ENCODE peak calls at places on chromosomes 1 and 21, in six cellular contexts. W, H, S, J, F and D are unnamed samples.

GRCh38 chr1:32349211-32349708 is 13.0 kb downstream of the FAM229A start:
- DNase-seq in W (no peak), H (peak), S (no peak), J (no peak), F (peak), D (peak)

GRCh38 chr1:36968730-36969129 is 65.6 kb downstream of the GRIK3 start:
- DNase-seq in W (no peak), H (no peak), S (peak), J (no peak), F (no peak), D (no peak)

GRCh38 chr1:201779351-201779880 is 49.5 kb upstream of the IPO9 start:
- DNase-seq in W (no peak), H (no peak), S (no peak), J (no peak), F (no peak), D (no peak)

GRCh38 chr1:111769517-111770146 is 13.9 kb downstream of the DDX20 start:
- DNase-seq in W (no peak), H (peak), S (no peak), J (peak), F (no peak), D (peak)

GRCh38 chr1:113672491-113672890 is 86.8 kb downstream of the PHTF1 start:
- DNase-seq in W (no peak), H (no peak), S (no peak), J (no peak), F (no peak), D (no peak)

GRCh38 chr1:167697667-167698141 is 24.1 kb upstream of the MPZL1 start:
- DNase-seq in W (no peak), H (no peak), S (no peak), J (no peak), F (peak), D (no peak)

GRCh38 chr21:46661211-46661625 is 25.7 kb downstream of the PRMT2 start:
- DNase-seq in W (no peak), H (peak), S (peak), J (peak), F (no peak), D (peak)

GRCh38 chr1:234212764-234213406 is 160.4 kb upstream of the COA6 start:
- DNase-seq in W (no peak), H (no peak), S (peak), J (peak), F (no peak), D (peak)

GRCh38 chr1:33429846-33430750 is 797 bp downstream of the PHC2 start:
- DNase-seq in W (no peak), H (no peak), S (no peak), J (no peak), F (no peak), D (no peak)

GRCh38 chr1:94951509-94952208 is 24.7 kb upstream of the CNN3 start:
- DNase-seq in W (no peak), H (no peak), S (no peak), J (no peak), F (no peak), D (no peak)

GRCh38 chr1:171740987-171741871 is 636 bp downstream of the VAMP4 start:
- DNase-seq in W (peak), H (no peak), S (peak), J (peak), F (peak), D (no peak)

GRCh38 chr1:104468282-104468681 is 718.6 kb downstream of the AMY1C start:
- DNase-seq in W (no peak), H (no peak), S (no peak), J (no peak), F (no peak), D (no peak)

GRCh38 chr21:36709868-36710728 is 11.2 kb downstream of the SIM2 start:
- DNase-seq in W (no peak), H (no peak), S (no peak), J (no peak), F (no peak), D (no peak)

GRCh38 chr1:245401881-245402598 is 247.3 kb downstream of the KIF26B start:
- DNase-seq in W (no peak), H (no peak), S (no peak), J (no peak), F (no peak), D (no peak)

GRCh38 chr1:207315435-207315834 is 6.0 kb upstream of the CD55 start:
- DNase-seq in W (no peak), H (no peak), S (no peak), J (no peak), F (no peak), D (no peak)

GRCh38 chr1:86104606-86105532 is 51.7 kb downstream of the COL24A1 start:
- DNase-seq in W (no peak), H (no peak), S (no peak), J (no peak), F (no peak), D (no peak)

GRCh38 chr1:15578921-15579682 is 5.7 kb downstream of the AGMAT start:
- DNase-seq in W (no peak), H (no peak), S (no peak), J (no peak), F (no peak), D (no peak)

GRCh38 chr1:232978091-232978634 is 27.8 kb downstream of the NTPCR start:
- DNase-seq in W (no peak), H (no peak), S (no peak), J (no peak), F (no peak), D (no peak)

GRCh38 chr1:108691128-108691885 is 803 bp upstream of the PRPF38B start:
- DNase-seq in W (no peak), H (no peak), S (no peak), J (no peak), F (no peak), D (no peak)

GRCh38 chr21:45845063-45845789 is 136.3 kb upstream of the COL6A1 start:
- DNase-seq in W (no peak), H (no peak), S (no peak), J (no peak), F (no peak), D (no peak)

GRCh38 chr1:31295874-31296485 is 608 bp downstream of the SNRNP40 start:
- DNase-seq in W (no peak), H (no peak), S (no peak), J (no peak), F (no peak), D (no peak)

GRCh38 chr1:234176000-234176399 is 197.3 kb upstream of the COA6 start:
- DNase-seq in W (no peak), H (no peak), S (no peak), J (no peak), F (no peak), D (no peak)

GRCh38 chr1:204975568-204976235 is 67.3 kb upstream of the CNTN2 start:
- DNase-seq in W (no peak), H (no peak), S (peak), J (peak), F (no peak), D (peak)

GRCh38 chr1:218557731-218558130 is 212.6 kb downstream of the TGFB2 start:
- DNase-seq in W (no peak), H (no peak), S (peak), J (no peak), F (no peak), D (peak)

GRCh38 chr1:85313888-85314696 is 37.7 kb upstream of the BCL10 start:
- DNase-seq in W (no peak), H (peak), S (no peak), J (no peak), F (peak), D (peak)

GRCh38 chr1:162905174-162905573 is 44.2 kb upstream of the CCDC190 start:
- DNase-seq in W (no peak), H (no peak), S (no peak), J (no peak), F (no peak), D (no peak)

GRCh38 chr1:20187103-20187812 is 940 bp upstream of the PLA2G2C start:
- DNase-seq in W (no peak), H (no peak), S (no peak), J (no peak), F (peak), D (no peak)

GRCh38 chr1:37741130-37741529 is 23.8 kb downstream of the EPHA10 start:
- DNase-seq in W (no peak), H (no peak), S (no peak), J (no peak), F (no peak), D (no peak)

GRCh38 chr1:159197767-159198557 is 6.7 kb upstream of the ACKR1 start:
- DNase-seq in W (no peak), H (peak), S (peak), J (peak), F (peak), D (peak)

GRCh38 chr1:48039088-48040049 is 42.2 kb upstream of the TRABD2B start:
- DNase-seq in W (no peak), H (no peak), S (no peak), J (no peak), F (no peak), D (no peak)

GRCh38 chr1:167695150-167695549 is 26.6 kb upstream of the MPZL1 start:
- DNase-seq in W (no peak), H (no peak), S (no peak), J (no peak), F (no peak), D (no peak)

GRCh38 chr1:239337776-239338435 is 48.5 kb upstream of the CHRM3 start:
- DNase-seq in W (no peak), H (no peak), S (no peak), J (no peak), F (no peak), D (no peak)

GRCh38 chr1:36520771-36521420 is 38.2 kb upstream of the CSF3R start:
- DNase-seq in W (no peak), H (no peak), S (no peak), J (no peak), F (no peak), D (no peak)

GRCh38 chr1:211484738-211485479 is 7.1 kb downstream of the RD3 start:
- DNase-seq in W (no peak), H (no peak), S (no peak), J (no peak), F (no peak), D (no peak)

GRCh38 chr1:15272009-15272781 is 25.2 kb downstream of the FHAD1 start:
- DNase-seq in W (no peak), H (peak), S (peak), J (peak), F (peak), D (peak)